ENCODE peak calls at places on chromosomes 13 and 19, in five cellular contexts. One of them, this sample, is unnamed.

GRCh38 chr13:52665325-52665724 is 12.7 kb downstream of the SUGT1 start:
- DNase-seq in left cardiac atrium: no peak
- DNase-seq in T1000: no peak
- DNase-seq in endothelial cell: no peak
- DNase-seq in T-helper 1 cell: no peak
- DNase-seq in this sample: no peak

GRCh38 chr19:34669305-34669704 is 7.7 kb downstream of the SCGB2B2 start:
- DNase-seq in left cardiac atrium: no peak
- DNase-seq in T1000: no peak
- DNase-seq in endothelial cell: no peak
- DNase-seq in T-helper 1 cell: no peak
- DNase-seq in this sample: no peak

GRCh38 chr13:22451345-22451744 is 729.4 kb upstream of the SGCG start:
- DNase-seq in left cardiac atrium: peak; percentile 26
- DNase-seq in T1000: no peak
- DNase-seq in endothelial cell: no peak
- DNase-seq in T-helper 1 cell: no peak
- DNase-seq in this sample: no peak

GRCh38 chr13:39038569-39038898 is 278 bp downstream of the NHLRC3 start:
- DNase-seq in left cardiac atrium: peak; percentile 28
- DNase-seq in T1000: no peak
- DNase-seq in endothelial cell: no peak
- DNase-seq in T-helper 1 cell: peak; percentile 36
- DNase-seq in this sample: no peak

GRCh38 chr19:13764821-13765394 is 586 bp downstream of the MRI1 start:
- DNase-seq in left cardiac atrium: no peak
- DNase-seq in T1000: no peak
- DNase-seq in endothelial cell: peak; percentile 27
- DNase-seq in T-helper 1 cell: peak; percentile 25
- DNase-seq in this sample: no peak

GRCh38 chr13:47299316-47299715 is 402.5 kb upstream of the HTR2A start:
- DNase-seq in left cardiac atrium: no peak
- DNase-seq in T1000: no peak
- DNase-seq in endothelial cell: no peak
- DNase-seq in T-helper 1 cell: no peak
- DNase-seq in this sample: no peak

GRCh38 chr19:33717878-33718277 is 78.8 kb upstream of the KCTD15 start:
- DNase-seq in left cardiac atrium: no peak
- DNase-seq in T1000: no peak
- DNase-seq in endothelial cell: no peak
- DNase-seq in T-helper 1 cell: no peak
- DNase-seq in this sample: no peak

GRCh38 chr19:3073931-3074595 is 11.8 kb upstream of the TLE5 start:
- DNase-seq in left cardiac atrium: peak; percentile 28
- DNase-seq in T1000: no peak
- DNase-seq in endothelial cell: no peak
- DNase-seq in T-helper 1 cell: no peak
- DNase-seq in this sample: no peak

GRCh38 chr19:13162749-13163608 is 12.8 kb downstream of the IER2 start:
- DNase-seq in left cardiac atrium: peak; percentile 98
- DNase-seq in T1000: peak; percentile 78
- DNase-seq in endothelial cell: peak; percentile 93
- DNase-seq in T-helper 1 cell: peak; percentile 77
- DNase-seq in this sample: peak; percentile 93

GRCh38 chr13:43116242-43116641 is 92.9 kb downstream of the DNAJC15 start:
- DNase-seq in left cardiac atrium: no peak
- DNase-seq in T1000: no peak
- DNase-seq in endothelial cell: no peak
- DNase-seq in T-helper 1 cell: no peak
- DNase-seq in this sample: no peak

GRCh38 chr13:52664269-52664668 is 11.6 kb downstream of the SUGT1 start:
- DNase-seq in left cardiac atrium: no peak
- DNase-seq in T1000: no peak
- DNase-seq in endothelial cell: no peak
- DNase-seq in T-helper 1 cell: no peak
- DNase-seq in this sample: no peak

GRCh38 chr13:20714161-20714560 is 10.7 kb downstream of the IL17D start:
- DNase-seq in left cardiac atrium: no peak
- DNase-seq in T1000: no peak
- DNase-seq in endothelial cell: no peak
- DNase-seq in T-helper 1 cell: no peak
- DNase-seq in this sample: no peak